ENCODE peak calls at places on chromosomes 3 and 15, in eight cellular contexts. T is spleen, N is fibroblast of lung, Z is cardiac muscle cell, W is bronchial epithelial cell, G is colonic mucosa, S is IMR-90, B is hepatocyte. D is an unnamed sample.

GRCh38 chr3:156847746-156848339 is 21.7 kb downstream of the LEKR1 start:
- DNase-seq in T (no peak), N (no peak), Z (no peak), W (no peak), G (no peak), S (no peak), B (no peak), D (no peak)

GRCh38 chr3:126111126-126111551 is 27.2 kb upstream of the SLC41A3 start:
- DNase-seq in T (peak), N (no peak), Z (no peak), W (peak), G (peak), S (no peak), B (peak), D (no peak)

GRCh38 chr3:134085034-134085775 is 55.5 kb upstream of the SLCO2A1 start:
- DNase-seq in T (peak), N (no peak), Z (no peak), W (peak), G (no peak), S (peak), B (no peak), D (no peak)

GRCh38 chr15:29962404-29962803 is 120.4 kb upstream of the GOLGA8J start:
- DNase-seq in T (no peak), N (no peak), Z (no peak), W (no peak), G (no peak), S (no peak), B (no peak), D (no peak)

GRCh38 chr15:29183071-29183831 is 86.4 kb downstream of the NSMCE3 start:
- DNase-seq in T (no peak), N (no peak), Z (no peak), W (peak), G (no peak), S (no peak), B (no peak), D (no peak)

GRCh38 chr15:80093854-80094418 is 34.5 kb downstream of the ZFAND6 start:
- DNase-seq in T (no peak), N (peak), Z (peak), W (peak), G (peak), S (no peak), B (peak), D (no peak)

GRCh38 chr15:29045717-29046116 is 159.9 kb downstream of the APBA2 start:
- DNase-seq in T (peak), N (peak), Z (no peak), W (peak), G (no peak), S (peak), B (no peak), D (peak)

GRCh38 chr3:111903067-111903511 is 44.0 kb downstream of the PHLDB2 start:
- DNase-seq in T (no peak), N (peak), Z (no peak), W (peak), G (no peak), S (peak), B (no peak), D (no peak)

GRCh38 chr3:141094851-141095545 is 43.9 kb downstream of the SPSB4 start:
- DNase-seq in T (no peak), N (peak), Z (no peak), W (no peak), G (peak), S (peak), B (no peak), D (no peak)

GRCh38 chr3:188711898-188712256 is 459.9 kb upstream of the TPRG1 start:
- DNase-seq in T (no peak), N (peak), Z (no peak), W (no peak), G (no peak), S (no peak), B (no peak), D (no peak)

GRCh38 chr15:41507820-41508290 is 5.8 kb downstream of the LTK start:
- DNase-seq in T (no peak), N (no peak), Z (no peak), W (peak), G (peak), S (no peak), B (no peak), D (no peak)

GRCh38 chr3:122858373-122858772 is 63.5 kb downstream of the SLC49A4 start:
- DNase-seq in T (no peak), N (peak), Z (no peak), W (peak), G (no peak), S (peak), B (peak), D (peak)

GRCh38 chr3:72068621-72069020 is 283.7 kb upstream of the PROK2 start:
- DNase-seq in T (no peak), N (peak), Z (no peak), W (no peak), G (no peak), S (peak), B (no peak), D (no peak)

GRCh38 chr3:39814007-39814406 is 4.6 kb downstream of the MYRIP start:
- DNase-seq in T (no peak), N (peak), Z (no peak), W (no peak), G (no peak), S (no peak), B (no peak), D (no peak)

GRCh38 chr15:83582386-83582785 is 71.5 kb upstream of the ADAMTSL3 start:
- DNase-seq in T (no peak), N (peak), Z (no peak), W (peak), G (no peak), S (peak), B (no peak), D (no peak)

GRCh38 chr3:31275583-31275982 is 257.1 kb upstream of the STT3B start:
- DNase-seq in T (no peak), N (no peak), Z (no peak), W (no peak), G (no peak), S (no peak), B (no peak), D (no peak)

GRCh38 chr15:66233487-66234415 is 19.8 kb downstream of the MEGF11 start:
- DNase-seq in T (peak), N (peak), Z (no peak), W (peak), G (no peak), S (no peak), B (no peak), D (peak)

GRCh38 chr3:191340976-191341375 is 10.7 kb upstream of the UTS2B start:
- DNase-seq in T (no peak), N (no peak), Z (no peak), W (no peak), G (no peak), S (no peak), B (no peak), D (no peak)

GRCh38 chr3:135667061-135667460 is 298.5 kb upstream of the PPP2R3A start:
- DNase-seq in T (no peak), N (no peak), Z (no peak), W (no peak), G (no peak), S (no peak), B (no peak), D (no peak)

GRCh38 chr3:73192036-73192738 is 130.7 kb downstream of the EBLN2 start:
- DNase-seq in T (no peak), N (no peak), Z (peak), W (no peak), G (no peak), S (no peak), B (peak), D (peak)

GRCh38 chr15:92429378-92430066 is 35.8 kb downstream of the ST8SIA2 start:
- DNase-seq in T (no peak), N (peak), Z (no peak), W (peak), G (no peak), S (peak), B (peak), D (no peak)

GRCh38 chr3:13880811-13881156 is 913 bp upstream of the WNT7A start:
- DNase-seq in T (no peak), N (no peak), Z (no peak), W (no peak), G (no peak), S (no peak), B (peak), D (no peak)

GRCh38 chr3:145739926-145740325 is 421.1 kb downstream of the PLOD2 start:
- DNase-seq in T (no peak), N (peak), Z (no peak), W (no peak), G (no peak), S (peak), B (no peak), D (no peak)

GRCh38 chr3:29758108-29759020 is 477.5 kb downstream of the RBMS3 start:
- DNase-seq in T (no peak), N (peak), Z (no peak), W (peak), G (no peak), S (peak), B (no peak), D (no peak)

GRCh38 chr3:151439652-151440125 is 21.2 kb downstream of the IGSF10 start:
- DNase-seq in T (no peak), N (peak), Z (peak), W (peak), G (peak), S (peak), B (peak), D (peak)

GRCh38 chr3:151443583-151443982 is 17.3 kb downstream of the IGSF10 start:
- DNase-seq in T (no peak), N (no peak), Z (peak), W (no peak), G (no peak), S (no peak), B (peak), D (no peak)

GRCh38 chr3:151440940-151441339 is 19.9 kb downstream of the IGSF10 start:
- DNase-seq in T (no peak), N (no peak), Z (no peak), W (no peak), G (no peak), S (no peak), B (no peak), D (no peak)

GRCh38 chr3:151446002-151446340 is 14.9 kb downstream of the IGSF10 start:
- DNase-seq in T (no peak), N (no peak), Z (no peak), W (no peak), G (no peak), S (no peak), B (no peak), D (no peak)

GRCh38 chr3:151445283-151446001 is 15.4 kb downstream of the IGSF10 start:
- DNase-seq in T (no peak), N (peak), Z (no peak), W (peak), G (no peak), S (peak), B (no peak), D (peak)
- H3K4me3 ChIP-seq in T (no peak), N (no peak), Z (no peak), W (no peak), G (no peak), S (no peak), B (no peak), D (no peak)

GRCh38 chr3:184017672-184018423 is at the start of gene ABCC5:
- DNase-seq in T (peak), N (peak), Z (peak), W (peak), G (peak), S (peak), B (peak), D (peak)
- TF ChIP-seq CTCF in T (peak), N (peak), Z (peak), W (no peak), G (peak), S (no peak), B (peak), D (no peak)

GRCh38 chr3:78809941-78810340 is 957.9 kb downstream of the ROBO1 start:
- DNase-seq in T (no peak), N (no peak), Z (no peak), W (no peak), G (no peak), S (no peak), B (peak), D (no peak)

GRCh38 chr3:78799681-78800080 is 968.1 kb downstream of the ROBO1 start:
- DNase-seq in T (no peak), N (no peak), Z (no peak), W (peak), G (no peak), S (no peak), B (no peak), D (no peak)

GRCh38 chr3:78802588-78802930 is 965.2 kb downstream of the ROBO1 start:
- DNase-seq in T (no peak), N (no peak), Z (no peak), W (no peak), G (no peak), S (no peak), B (no peak), D (no peak)

GRCh38 chr3:78801923-78802587 is 965.7 kb downstream of the ROBO1 start:
- DNase-seq in T (no peak), N (no peak), Z (no peak), W (peak), G (no peak), S (peak), B (no peak), D (peak)

GRCh38 chr3:78804251-78805037 is 963.4 kb downstream of the ROBO1 start:
- DNase-seq in T (no peak), N (peak), Z (no peak), W (no peak), G (no peak), S (peak), B (peak), D (no peak)
- H3K4me3 ChIP-seq in T (no peak), N (no peak), Z (no peak), W (no peak), G (no peak), S (no peak), B (no peak), D (no peak)

GRCh38 chr3:64717411-64717810 is 29.6 kb upstream of the ADAMTS9 start:
- DNase-seq in T (no peak), N (no peak), Z (no peak), W (no peak), G (no peak), S (no peak), B (no peak), D (no peak)

GRCh38 chr3:64716110-64716509 is 28.3 kb upstream of the ADAMTS9 start:
- DNase-seq in T (no peak), N (peak), Z (no peak), W (no peak), G (no peak), S (peak), B (no peak), D (no peak)

GRCh38 chr3:64715211-64715982 is 27.6 kb upstream of the ADAMTS9 start:
- DNase-seq in T (no peak), N (no peak), Z (no peak), W (no peak), G (no peak), S (no peak), B (no peak), D (no peak)

DNA sequence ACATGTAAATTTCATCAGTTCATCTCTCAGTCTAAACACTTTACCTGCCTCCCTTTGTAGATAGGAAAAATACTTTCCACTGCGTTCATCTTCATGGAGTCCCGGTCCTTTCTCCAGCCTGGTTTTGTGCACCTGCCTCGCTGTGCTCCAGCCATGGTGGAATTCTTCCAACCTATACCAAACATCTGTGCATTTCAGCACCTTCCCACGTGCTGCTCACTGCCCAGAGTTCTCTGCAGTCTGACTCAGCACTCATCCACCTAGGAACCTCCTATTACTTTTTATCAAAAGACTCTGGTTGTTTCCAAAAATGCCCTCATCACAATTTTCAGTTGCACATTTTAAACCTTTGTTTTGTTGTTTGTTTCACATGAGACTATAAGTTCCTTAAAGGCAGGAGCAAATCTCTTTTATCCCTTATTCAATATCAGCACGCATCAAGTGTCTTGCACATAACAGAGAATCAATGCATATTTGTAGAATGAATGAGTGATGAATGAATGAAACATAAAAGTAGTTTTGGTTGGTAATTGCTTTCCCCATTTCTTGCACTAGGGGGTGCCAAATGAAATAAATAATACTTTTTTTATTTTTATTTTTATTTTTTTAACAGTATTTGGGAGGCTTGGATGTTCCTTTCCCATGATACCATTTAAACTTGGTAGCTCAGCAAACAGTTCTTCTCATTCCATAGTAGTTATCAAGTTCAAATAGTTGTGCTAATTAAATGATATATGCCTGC is 30.2 kb upstream of the ADAMTS9 start:
- DNase-seq in T (no peak), N (no peak), Z (no peak), W (peak), G (no peak), S (no peak), B (no peak), D (no peak)
- TF ChIP-seq CTCF in T (peak), N (peak), Z (peak), W (peak), G (peak), S (peak), B (peak), D (no peak)

GRCh38 chr3:33360136-33360825 is 79.9 kb downstream of the UBP1 start:
- DNase-seq in T (no peak), N (peak), Z (no peak), W (peak), G (no peak), S (peak), B (no peak), D (no peak)
- H3K4me3 ChIP-seq in T (no peak), N (no peak), Z (no peak), W (no peak), G (no peak), S (no peak), B (no peak), D (no peak)

GRCh38 chr3:97942801-97943546 is 29.3 kb downstream of the RIOX2 start:
- DNase-seq in T (no peak), N (no peak), Z (no peak), W (no peak), G (no peak), S (no peak), B (no peak), D (no peak)

GRCh38 chr3:97938444-97938843 is 33.8 kb downstream of the RIOX2 start:
- DNase-seq in T (no peak), N (peak), Z (no peak), W (no peak), G (no peak), S (peak), B (no peak), D (no peak)

GRCh38 chr3:97937205-97937604 is 35.0 kb downstream of the RIOX2 start:
- DNase-seq in T (no peak), N (no peak), Z (no peak), W (no peak), G (no peak), S (no peak), B (no peak), D (no peak)

GRCh38 chr3:97935842-97936241 is 36.4 kb downstream of the RIOX2 start:
- DNase-seq in T (no peak), N (no peak), Z (no peak), W (peak), G (no peak), S (no peak), B (no peak), D (no peak)

DNA sequence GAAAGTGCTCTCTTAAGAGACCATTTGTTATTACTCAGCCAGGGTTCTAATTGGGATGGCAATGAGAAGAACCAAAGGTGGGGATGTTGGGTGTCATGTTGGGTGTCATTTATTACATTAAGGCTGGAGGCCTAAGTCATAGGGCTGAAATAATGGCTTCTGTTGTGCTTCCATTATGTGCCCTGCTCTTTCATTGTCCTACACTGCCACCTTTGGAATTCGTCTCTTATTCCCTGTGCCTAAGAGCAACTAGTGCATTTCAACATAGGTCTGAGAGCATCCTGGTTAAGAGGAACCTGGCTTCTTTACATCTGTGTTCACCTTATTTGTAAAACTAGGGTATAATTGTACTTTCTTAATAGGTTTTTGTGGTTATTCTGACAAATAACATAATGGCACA is 32.2 kb downstream of the RIOX2 start:
- DNase-seq in T (no peak), N (no peak), Z (peak), W (peak), G (no peak), S (no peak), B (no peak), D (no peak)
- TF ChIP-seq CTCF in T (no peak), N (no peak), Z (no peak), W (peak), G (no peak), S (no peak), B (no peak), D (no peak)